ENCODE peak calls at places on chromosomes 11 and 22, in eight cellular contexts. One of them, this sample, is unnamed.

GRCh38 chr11:94588366-94588952 is 21.3 kb downstream of the PIWIL4 start:
- DNase-seq in RWPE1: no peak
- DNase-seq in heart right ventricle: no peak
- DNase-seq in bronchial epithelial cell: no peak
- DNase-seq in body of pancreas: no peak
- DNase-seq in GM20000: no peak
- DNase-seq in thoracic aorta: no peak
- DNase-seq in cardiac fibroblast: no peak
- DNase-seq in this sample: no peak

GRCh38 chr11:2781413-2782274 is 81.8 kb upstream of the KCNQ1OT1 start:
- DNase-seq in GM20000: no peak
- DNase-seq in cardiac fibroblast: no peak
- DNase-seq in heart right ventricle: peak; percentile 10
- DNase-seq in body of pancreas: peak; percentile 9
- DNase-seq in thoracic aorta: peak; percentile 1
- DNase-seq in RWPE1: no peak
- DNase-seq in bronchial epithelial cell: no peak
- DNase-seq in this sample: no peak

GRCh38 chr11:19380375-19380774 is 139.6 kb upstream of the E2F8 start:
- DNase-seq in RWPE1: peak; percentile 68
- DNase-seq in bronchial epithelial cell: peak; percentile 94
- DNase-seq in body of pancreas: no peak
- DNase-seq in heart right ventricle: no peak
- DNase-seq in cardiac fibroblast: peak; percentile 98
- DNase-seq in thoracic aorta: no peak
- DNase-seq in GM20000: no peak
- DNase-seq in this sample: peak; percentile 77

GRCh38 chr22:20026204-20026908 is 5.4 kb downstream of the TANGO2 start:
- DNase-seq in bronchial epithelial cell: no peak
- DNase-seq in thoracic aorta: no peak
- DNase-seq in body of pancreas: no peak
- DNase-seq in cardiac fibroblast: no peak
- DNase-seq in GM20000: no peak
- DNase-seq in heart right ventricle: no peak
- DNase-seq in RWPE1: no peak
- DNase-seq in this sample: no peak

GRCh38 chr11:19938051-19938856 is 222.0 kb downstream of the DBX1 start:
- DNase-seq in bronchial epithelial cell: peak; percentile 55
- DNase-seq in thoracic aorta: no peak
- DNase-seq in body of pancreas: peak; percentile 67
- DNase-seq in cardiac fibroblast: peak; percentile 75
- DNase-seq in heart right ventricle: peak; percentile 29
- DNase-seq in RWPE1: peak; percentile 64
- DNase-seq in GM20000: peak; percentile 69
- DNase-seq in this sample: peak; percentile 72

GRCh38 chr11:27423125-27423524 is 49.5 kb downstream of the LGR4 start:
- DNase-seq in heart right ventricle: peak; percentile 25
- DNase-seq in cardiac fibroblast: peak; percentile 95
- DNase-seq in thoracic aorta: no peak
- DNase-seq in body of pancreas: no peak
- DNase-seq in GM20000: no peak
- DNase-seq in RWPE1: peak; percentile 48
- DNase-seq in bronchial epithelial cell: peak; percentile 76
- DNase-seq in this sample: no peak

GRCh38 chr22:43532301-43533050 is 120.7 kb downstream of the MPPED1 start:
- DNase-seq in thoracic aorta: no peak
- DNase-seq in RWPE1: no peak
- DNase-seq in GM20000: no peak
- DNase-seq in bronchial epithelial cell: no peak
- DNase-seq in heart right ventricle: no peak
- DNase-seq in cardiac fibroblast: no peak
- DNase-seq in body of pancreas: no peak
- DNase-seq in this sample: no peak

GRCh38 chr11:111540114-111540920 is at the start of gene LAYN:
- DNase-seq in heart right ventricle: peak; percentile 49
- DNase-seq in body of pancreas: peak; percentile 13
- DNase-seq in cardiac fibroblast: no peak
- DNase-seq in RWPE1: no peak
- DNase-seq in bronchial epithelial cell: no peak
- DNase-seq in GM20000: peak; percentile 48
- DNase-seq in thoracic aorta: peak; percentile 12
- DNase-seq in this sample: peak; percentile 49

DNA sequence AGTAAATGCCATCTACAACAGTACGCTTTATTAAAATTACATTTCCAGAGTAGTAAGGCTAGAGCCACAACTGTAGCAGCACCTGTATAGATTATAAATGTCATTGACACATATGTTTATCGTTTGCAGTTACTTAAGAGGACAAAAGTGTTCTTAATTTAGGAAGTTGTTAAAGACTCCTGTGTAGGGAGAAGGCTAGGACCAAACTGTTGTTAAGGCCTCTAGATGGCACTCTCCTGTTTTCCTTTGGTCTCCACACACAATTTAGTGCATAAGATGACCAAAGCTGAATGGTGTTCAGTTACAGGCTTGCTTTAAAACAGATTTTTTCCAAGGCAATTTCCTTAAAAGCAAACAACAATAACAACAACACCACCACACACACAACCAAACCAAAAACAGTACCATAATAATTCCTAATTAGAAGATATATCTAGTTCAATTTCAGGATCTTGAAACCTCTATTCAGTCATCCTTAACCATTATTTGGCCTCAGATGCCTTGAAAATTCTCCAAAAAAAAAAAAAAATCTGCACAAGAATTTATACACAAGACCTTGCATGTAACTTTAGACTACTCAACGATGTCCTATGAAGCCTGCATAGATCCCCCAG is 42.5 kb upstream of the APOA1 start:
- DNase-seq in GM20000: peak; percentile 63
- DNase-seq in RWPE1: peak; percentile 49
- DNase-seq in cardiac fibroblast: peak; percentile 89
- DNase-seq in heart right ventricle: no peak
- DNase-seq in bronchial epithelial cell: peak; percentile 72
- DNase-seq in body of pancreas: no peak
- DNase-seq in thoracic aorta: no peak
- DNase-seq in this sample: peak; percentile 72
- TF ChIP-seq CTCF in GM20000: peak; percentile 60
- TF ChIP-seq CTCF in RWPE1: peak; percentile 72
- TF ChIP-seq CTCF in cardiac fibroblast: peak; percentile 78
- TF ChIP-seq CTCF in heart right ventricle: peak; percentile 81
- TF ChIP-seq CTCF in bronchial epithelial cell: peak; percentile 71
- TF ChIP-seq CTCF in body of pancreas: peak; percentile 63
- TF ChIP-seq CTCF in thoracic aorta: peak; percentile 65
- TF ChIP-seq CTCF in this sample: peak; percentile 81

GRCh38 chr11:106329273-106330018 is 252.0 kb downstream of the AASDHPPT start:
- DNase-seq in body of pancreas: no peak
- DNase-seq in thoracic aorta: no peak
- DNase-seq in heart right ventricle: no peak
- DNase-seq in cardiac fibroblast: no peak
- DNase-seq in RWPE1: no peak
- DNase-seq in GM20000: no peak
- DNase-seq in bronchial epithelial cell: no peak
- DNase-seq in this sample: no peak
- TF ChIP-seq CTCF in body of pancreas: no peak
- TF ChIP-seq CTCF in thoracic aorta: no peak
- TF ChIP-seq CTCF in heart right ventricle: no peak
- TF ChIP-seq CTCF in cardiac fibroblast: no peak
- TF ChIP-seq CTCF in RWPE1: no peak
- TF ChIP-seq CTCF in GM20000: no peak
- TF ChIP-seq CTCF in bronchial epithelial cell: no peak
- TF ChIP-seq CTCF in this sample: peak; percentile 4

GRCh38 chr11:45834298-45834756 is 12.9 kb upstream of the CRY2 start:
- DNase-seq in heart right ventricle: no peak
- DNase-seq in RWPE1: no peak
- DNase-seq in thoracic aorta: no peak
- DNase-seq in GM20000: no peak
- DNase-seq in cardiac fibroblast: no peak
- DNase-seq in body of pancreas: no peak
- DNase-seq in bronchial epithelial cell: no peak
- DNase-seq in this sample: no peak
- TF ChIP-seq CTCF in heart right ventricle: no peak
- TF ChIP-seq CTCF in RWPE1: no peak
- TF ChIP-seq CTCF in thoracic aorta: no peak
- TF ChIP-seq CTCF in GM20000: no peak
- TF ChIP-seq CTCF in cardiac fibroblast: no peak
- TF ChIP-seq CTCF in body of pancreas: no peak
- TF ChIP-seq CTCF in bronchial epithelial cell: no peak
- TF ChIP-seq CTCF in this sample: no peak

GRCh38 chr11:134483291-134483690 is 71.2 kb upstream of the B3GAT1 start:
- DNase-seq in thoracic aorta: no peak
- DNase-seq in bronchial epithelial cell: no peak
- DNase-seq in heart right ventricle: no peak
- DNase-seq in RWPE1: no peak
- DNase-seq in cardiac fibroblast: no peak
- DNase-seq in body of pancreas: no peak
- DNase-seq in GM20000: no peak
- DNase-seq in this sample: no peak

GRCh38 chr11:134486106-134486505 is 74.1 kb upstream of the B3GAT1 start:
- DNase-seq in GM20000: no peak
- DNase-seq in RWPE1: no peak
- DNase-seq in bronchial epithelial cell: no peak
- DNase-seq in heart right ventricle: no peak
- DNase-seq in cardiac fibroblast: no peak
- DNase-seq in body of pancreas: no peak
- DNase-seq in thoracic aorta: no peak
- DNase-seq in this sample: no peak

GRCh38 chr11:134483857-134484256 is 71.8 kb upstream of the B3GAT1 start:
- DNase-seq in bronchial epithelial cell: no peak
- DNase-seq in RWPE1: no peak
- DNase-seq in thoracic aorta: no peak
- DNase-seq in cardiac fibroblast: no peak
- DNase-seq in heart right ventricle: no peak
- DNase-seq in body of pancreas: no peak
- DNase-seq in GM20000: no peak
- DNase-seq in this sample: no peak

GRCh38 chr11:134486704-134487103 is 74.7 kb upstream of the B3GAT1 start:
- DNase-seq in RWPE1: no peak
- DNase-seq in cardiac fibroblast: no peak
- DNase-seq in heart right ventricle: no peak
- DNase-seq in body of pancreas: no peak
- DNase-seq in bronchial epithelial cell: no peak
- DNase-seq in GM20000: no peak
- DNase-seq in thoracic aorta: no peak
- DNase-seq in this sample: no peak

GRCh38 chr11:134485316-134485715 is 73.3 kb upstream of the B3GAT1 start:
- DNase-seq in thoracic aorta: no peak
- DNase-seq in GM20000: no peak
- DNase-seq in cardiac fibroblast: no peak
- DNase-seq in heart right ventricle: no peak
- DNase-seq in body of pancreas: no peak
- DNase-seq in RWPE1: no peak
- DNase-seq in bronchial epithelial cell: no peak
- DNase-seq in this sample: no peak
- TF ChIP-seq CTCF in thoracic aorta: no peak
- TF ChIP-seq CTCF in GM20000: no peak
- TF ChIP-seq CTCF in cardiac fibroblast: no peak
- TF ChIP-seq CTCF in heart right ventricle: no peak
- TF ChIP-seq CTCF in body of pancreas: no peak
- TF ChIP-seq CTCF in RWPE1: no peak
- TF ChIP-seq CTCF in bronchial epithelial cell: no peak
- TF ChIP-seq CTCF in this sample: no peak

DNA sequence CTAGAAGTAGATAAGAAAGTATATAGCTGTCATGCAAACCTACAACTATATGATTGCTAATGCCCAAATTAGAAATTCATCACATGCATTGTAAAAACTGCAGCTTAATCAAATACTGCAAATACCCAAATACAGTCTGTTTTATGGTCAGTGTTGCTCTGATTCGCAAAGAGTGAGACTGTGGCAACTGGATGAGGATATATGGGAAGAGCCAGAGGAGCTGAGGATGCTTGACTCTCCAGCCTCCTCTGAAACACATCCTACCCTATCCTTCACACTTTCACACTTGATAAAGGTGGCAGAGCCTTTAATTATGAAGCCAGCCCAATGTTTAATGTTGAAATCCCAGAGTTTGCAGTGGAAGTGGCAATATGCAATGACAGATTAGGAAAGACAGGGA is 21.9 kb upstream of the OR2AT4 start:
- DNase-seq in bronchial epithelial cell: no peak
- DNase-seq in cardiac fibroblast: no peak
- DNase-seq in thoracic aorta: no peak
- DNase-seq in body of pancreas: no peak
- DNase-seq in heart right ventricle: no peak
- DNase-seq in GM20000: no peak
- DNase-seq in RWPE1: no peak
- DNase-seq in this sample: no peak
- TF ChIP-seq CTCF in bronchial epithelial cell: no peak
- TF ChIP-seq CTCF in cardiac fibroblast: no peak
- TF ChIP-seq CTCF in thoracic aorta: no peak
- TF ChIP-seq CTCF in body of pancreas: no peak
- TF ChIP-seq CTCF in heart right ventricle: no peak
- TF ChIP-seq CTCF in GM20000: no peak
- TF ChIP-seq CTCF in RWPE1: no peak
- TF ChIP-seq CTCF in this sample: no peak

GRCh38 chr11:11010624-11011127 is 152.8 kb upstream of the ZBED5 start:
- DNase-seq in thoracic aorta: no peak
- DNase-seq in GM20000: no peak
- DNase-seq in RWPE1: peak; percentile 18
- DNase-seq in heart right ventricle: peak; percentile 31
- DNase-seq in bronchial epithelial cell: peak; percentile 43
- DNase-seq in body of pancreas: no peak
- DNase-seq in cardiac fibroblast: peak; percentile 18
- DNase-seq in this sample: peak; percentile 51
- TF ChIP-seq CTCF in thoracic aorta: no peak
- TF ChIP-seq CTCF in GM20000: no peak
- TF ChIP-seq CTCF in RWPE1: no peak
- TF ChIP-seq CTCF in heart right ventricle: peak; percentile 49
- TF ChIP-seq CTCF in bronchial epithelial cell: peak; percentile 51
- TF ChIP-seq CTCF in body of pancreas: no peak
- TF ChIP-seq CTCF in cardiac fibroblast: peak; percentile 13
- TF ChIP-seq CTCF in this sample: peak; percentile 36

GRCh38 chr11:79227732-79228416 is 213.0 kb downstream of the TENM4 start:
- DNase-seq in body of pancreas: no peak
- DNase-seq in heart right ventricle: no peak
- DNase-seq in thoracic aorta: no peak
- DNase-seq in RWPE1: no peak
- DNase-seq in bronchial epithelial cell: no peak
- DNase-seq in cardiac fibroblast: no peak
- DNase-seq in GM20000: no peak
- DNase-seq in this sample: no peak
- TF ChIP-seq CTCF in body of pancreas: no peak
- TF ChIP-seq CTCF in heart right ventricle: no peak
- TF ChIP-seq CTCF in thoracic aorta: no peak
- TF ChIP-seq CTCF in RWPE1: no peak
- TF ChIP-seq CTCF in bronchial epithelial cell: no peak
- TF ChIP-seq CTCF in cardiac fibroblast: no peak
- TF ChIP-seq CTCF in GM20000: no peak
- TF ChIP-seq CTCF in this sample: peak; percentile 6